ENCODE peak calls at places on chromosomes 6 and 20, in eight cellular contexts. One of them, this sample, is unnamed.

GRCh38 chr6:153059757-153060156 is 57.2 kb upstream of the MTRF1L start:
- DNase-seq in HCT116: no peak
- DNase-seq in transverse colon: no peak
- DNase-seq in heart left ventricle: no peak
- DNase-seq in cardiac muscle cell: no peak
- DNase-seq in psoas muscle: no peak
- DNase-seq in upper lobe of right lung: no peak
- DNase-seq in RWPE2: no peak
- DNase-seq in this sample: no peak

GRCh38 chr6:98325366-98325765 is 509.0 kb upstream of the POU3F2 start:
- DNase-seq in HCT116: no peak
- DNase-seq in transverse colon: no peak
- DNase-seq in heart left ventricle: no peak
- DNase-seq in cardiac muscle cell: no peak
- DNase-seq in psoas muscle: no peak
- DNase-seq in upper lobe of right lung: no peak
- DNase-seq in RWPE2: no peak
- DNase-seq in this sample: no peak

GRCh38 chr20:45017859-45018258 is 51.5 kb downstream of the STK4 start:
- DNase-seq in HCT116: no peak
- DNase-seq in transverse colon: no peak
- DNase-seq in heart left ventricle: no peak
- DNase-seq in cardiac muscle cell: peak; percentile 38
- DNase-seq in psoas muscle: no peak
- DNase-seq in upper lobe of right lung: no peak
- DNase-seq in RWPE2: no peak
- DNase-seq in this sample: no peak

GRCh38 chr6:32073066-32073465 is 34.9 kb downstream of the CYP21A2 start:
- DNase-seq in HCT116: no peak
- DNase-seq in transverse colon: no peak
- DNase-seq in heart left ventricle: no peak
- DNase-seq in cardiac muscle cell: no peak
- DNase-seq in psoas muscle: peak; percentile 5
- DNase-seq in upper lobe of right lung: no peak
- DNase-seq in RWPE2: no peak
- DNase-seq in this sample: no peak

GRCh38 chr6:36427781-36428345 is 14.8 kb downstream of the PXT1 start:
- DNase-seq in HCT116: no peak
- DNase-seq in transverse colon: no peak
- DNase-seq in heart left ventricle: no peak
- DNase-seq in cardiac muscle cell: peak; percentile 65
- DNase-seq in psoas muscle: no peak
- DNase-seq in upper lobe of right lung: no peak
- DNase-seq in RWPE2: no peak
- DNase-seq in this sample: no peak

GRCh38 chr6:163288915-163289314 is 125.6 kb upstream of the QKI start:
- DNase-seq in HCT116: no peak
- DNase-seq in transverse colon: no peak
- DNase-seq in heart left ventricle: peak; percentile 79
- DNase-seq in cardiac muscle cell: no peak
- DNase-seq in psoas muscle: no peak
- DNase-seq in upper lobe of right lung: no peak
- DNase-seq in RWPE2: no peak
- DNase-seq in this sample: no peak

GRCh38 chr6:54428437-54428836 is 120.2 kb downstream of the TINAG start:
- DNase-seq in HCT116: no peak
- DNase-seq in transverse colon: no peak
- DNase-seq in heart left ventricle: no peak
- DNase-seq in cardiac muscle cell: no peak
- DNase-seq in psoas muscle: no peak
- DNase-seq in upper lobe of right lung: no peak
- DNase-seq in RWPE2: no peak
- DNase-seq in this sample: no peak

GRCh38 chr6:169930799-169931198 is 179.4 kb downstream of the ERMARD start:
- DNase-seq in HCT116: no peak
- DNase-seq in transverse colon: no peak
- DNase-seq in heart left ventricle: no peak
- DNase-seq in cardiac muscle cell: no peak
- DNase-seq in psoas muscle: no peak
- DNase-seq in upper lobe of right lung: no peak
- DNase-seq in RWPE2: no peak
- DNase-seq in this sample: no peak

GRCh38 chr20:44911264-44911921 is 1.5 kb downstream of the PABPC1L start:
- DNase-seq in HCT116: peak; percentile 69
- DNase-seq in transverse colon: peak; percentile 52
- DNase-seq in heart left ventricle: no peak
- DNase-seq in cardiac muscle cell: peak; percentile 77
- DNase-seq in psoas muscle: no peak
- DNase-seq in upper lobe of right lung: peak; percentile 89
- DNase-seq in RWPE2: peak; percentile 90
- DNase-seq in this sample: peak; percentile 85

GRCh38 chr6:112877134-112878100 is 530.3 kb downstream of the RFPL4B start:
- DNase-seq in HCT116: no peak
- DNase-seq in transverse colon: no peak
- DNase-seq in heart left ventricle: no peak
- DNase-seq in cardiac muscle cell: peak; percentile 93
- DNase-seq in psoas muscle: no peak
- DNase-seq in upper lobe of right lung: no peak
- DNase-seq in RWPE2: no peak
- DNase-seq in this sample: no peak

GRCh38 chr6:2862712-2863174 is 21.1 kb upstream of the SERPINB1 start:
- DNase-seq in HCT116: no peak
- DNase-seq in transverse colon: no peak
- DNase-seq in heart left ventricle: no peak
- DNase-seq in cardiac muscle cell: no peak
- DNase-seq in psoas muscle: no peak
- DNase-seq in upper lobe of right lung: no peak
- DNase-seq in RWPE2: no peak
- DNase-seq in this sample: peak; percentile 14

GRCh38 chr6:159168536-159169192 is 536 bp upstream of the FNDC1 start:
- DNase-seq in HCT116: no peak
- DNase-seq in transverse colon: peak; percentile 24
- DNase-seq in heart left ventricle: peak; percentile 61
- DNase-seq in cardiac muscle cell: peak; percentile 64
- DNase-seq in psoas muscle: peak; percentile 60
- DNase-seq in upper lobe of right lung: no peak
- DNase-seq in RWPE2: no peak
- DNase-seq in this sample: peak; percentile 19

GRCh38 chr6:1389791-1390070 is 355 bp downstream of the FOXF2 start:
- DNase-seq in HCT116: no peak
- DNase-seq in transverse colon: no peak
- DNase-seq in heart left ventricle: no peak
- DNase-seq in cardiac muscle cell: no peak
- DNase-seq in psoas muscle: no peak
- DNase-seq in upper lobe of right lung: no peak
- DNase-seq in RWPE2: no peak
- DNase-seq in this sample: no peak

GRCh38 chr6:1388927-1389790 is at the start of gene FOXF2:
- DNase-seq in HCT116: no peak
- DNase-seq in transverse colon: no peak
- DNase-seq in heart left ventricle: no peak
- DNase-seq in cardiac muscle cell: peak; percentile 25
- DNase-seq in psoas muscle: peak; percentile 54
- DNase-seq in upper lobe of right lung: no peak
- DNase-seq in RWPE2: no peak
- DNase-seq in this sample: no peak

GRCh38 chr6:1386310-1386709 is 3.1 kb upstream of the FOXF2 start:
- DNase-seq in HCT116: no peak
- DNase-seq in transverse colon: no peak
- DNase-seq in heart left ventricle: no peak
- DNase-seq in cardiac muscle cell: no peak
- DNase-seq in psoas muscle: no peak
- DNase-seq in upper lobe of right lung: no peak
- DNase-seq in RWPE2: no peak
- DNase-seq in this sample: no peak

GRCh38 chr6:1388081-1388926 is 1.1 kb upstream of the FOXF2 start:
- DNase-seq in HCT116: no peak
- DNase-seq in transverse colon: no peak
- DNase-seq in heart left ventricle: no peak
- DNase-seq in cardiac muscle cell: no peak
- DNase-seq in psoas muscle: no peak
- DNase-seq in upper lobe of right lung: no peak
- DNase-seq in RWPE2: no peak
- DNase-seq in this sample: no peak

DNA sequence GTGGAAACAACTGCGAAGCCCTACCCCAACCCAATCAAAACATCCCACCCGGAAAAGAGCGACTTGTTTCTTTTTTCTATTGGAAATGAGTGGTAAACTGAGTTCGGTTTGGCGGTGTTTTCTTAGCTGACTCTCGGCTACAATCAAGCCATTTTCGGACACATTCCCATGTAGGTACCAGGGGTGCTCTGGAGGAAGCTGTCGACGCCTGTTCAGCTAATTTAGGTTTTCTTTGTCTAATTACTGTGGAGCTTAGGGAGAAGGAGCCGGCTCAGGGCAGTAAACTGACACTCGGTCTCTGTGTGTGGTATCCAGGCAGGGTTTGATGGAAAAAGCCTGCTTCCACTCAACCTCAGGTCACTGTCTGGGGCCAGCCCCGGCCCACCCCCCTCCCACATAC is 1.7 kb upstream of the FOXF2 start:
- DNase-seq in HCT116: no peak
- DNase-seq in transverse colon: no peak
- DNase-seq in heart left ventricle: no peak
- DNase-seq in cardiac muscle cell: no peak
- DNase-seq in psoas muscle: no peak
- DNase-seq in upper lobe of right lung: no peak
- DNase-seq in RWPE2: no peak
- DNase-seq in this sample: no peak
- H3K4me3 ChIP-seq in HCT116: no peak overlapping the region
- H3K4me3 ChIP-seq in transverse colon: no peak overlapping the region
- H3K4me3 ChIP-seq in heart left ventricle: no peak overlapping the region
- H3K4me3 ChIP-seq in cardiac muscle cell: no peak overlapping the region
- H3K4me3 ChIP-seq in psoas muscle: no peak overlapping the region
- H3K4me3 ChIP-seq in upper lobe of right lung: peak overlapping the region; percentile 40
- H3K4me3 ChIP-seq in RWPE2: no peak overlapping the region
- H3K4me3 ChIP-seq in this sample: no peak overlapping the region

GRCh38 chr6:92446052-92446451 is 973.3 kb downstream of the EPHA7 start:
- DNase-seq in HCT116: no peak
- DNase-seq in transverse colon: no peak
- DNase-seq in heart left ventricle: no peak
- DNase-seq in cardiac muscle cell: no peak
- DNase-seq in psoas muscle: no peak
- DNase-seq in upper lobe of right lung: no peak
- DNase-seq in RWPE2: no peak
- DNase-seq in this sample: no peak
- H3K27ac ChIP-seq in HCT116: no peak overlapping the region
- H3K27ac ChIP-seq in transverse colon: no peak overlapping the region
- H3K27ac ChIP-seq in heart left ventricle: no peak overlapping the region
- H3K27ac ChIP-seq in cardiac muscle cell: no peak overlapping the region
- H3K27ac ChIP-seq in psoas muscle: no peak overlapping the region
- H3K27ac ChIP-seq in upper lobe of right lung: no peak overlapping the region
- H3K27ac ChIP-seq in RWPE2: no peak overlapping the region
- H3K27ac ChIP-seq in this sample: no peak overlapping the region

GRCh38 chr6:45378324-45378926 is 691 bp upstream of the SUPT3H start:
- DNase-seq in HCT116: no peak
- DNase-seq in transverse colon: no peak
- DNase-seq in heart left ventricle: no peak
- DNase-seq in cardiac muscle cell: no peak
- DNase-seq in psoas muscle: peak; percentile 65
- DNase-seq in upper lobe of right lung: no peak
- DNase-seq in RWPE2: no peak
- DNase-seq in this sample: no peak

GRCh38 chr6:45377555-45378323 is at the start of gene SUPT3H:
- DNase-seq in HCT116: peak; percentile 83
- DNase-seq in transverse colon: peak; percentile 93
- DNase-seq in heart left ventricle: peak; percentile 94
- DNase-seq in cardiac muscle cell: peak; percentile 97
- DNase-seq in psoas muscle: peak; percentile 95
- DNase-seq in upper lobe of right lung: peak; percentile 97
- DNase-seq in RWPE2: peak; percentile 86
- DNase-seq in this sample: peak; percentile 90

GRCh38 chr6:45375449-45375848 is 2.3 kb downstream of the SUPT3H start:
- DNase-seq in HCT116: no peak
- DNase-seq in transverse colon: no peak
- DNase-seq in heart left ventricle: no peak
- DNase-seq in cardiac muscle cell: no peak
- DNase-seq in psoas muscle: no peak
- DNase-seq in upper lobe of right lung: no peak
- DNase-seq in RWPE2: no peak
- DNase-seq in this sample: no peak

GRCh38 chr6:45377041-45377554 is 636 bp downstream of the SUPT3H start:
- DNase-seq in HCT116: no peak
- DNase-seq in transverse colon: no peak
- DNase-seq in heart left ventricle: no peak
- DNase-seq in cardiac muscle cell: no peak
- DNase-seq in psoas muscle: no peak
- DNase-seq in upper lobe of right lung: no peak
- DNase-seq in RWPE2: peak; percentile 61
- DNase-seq in this sample: peak; percentile 78

DNA sequence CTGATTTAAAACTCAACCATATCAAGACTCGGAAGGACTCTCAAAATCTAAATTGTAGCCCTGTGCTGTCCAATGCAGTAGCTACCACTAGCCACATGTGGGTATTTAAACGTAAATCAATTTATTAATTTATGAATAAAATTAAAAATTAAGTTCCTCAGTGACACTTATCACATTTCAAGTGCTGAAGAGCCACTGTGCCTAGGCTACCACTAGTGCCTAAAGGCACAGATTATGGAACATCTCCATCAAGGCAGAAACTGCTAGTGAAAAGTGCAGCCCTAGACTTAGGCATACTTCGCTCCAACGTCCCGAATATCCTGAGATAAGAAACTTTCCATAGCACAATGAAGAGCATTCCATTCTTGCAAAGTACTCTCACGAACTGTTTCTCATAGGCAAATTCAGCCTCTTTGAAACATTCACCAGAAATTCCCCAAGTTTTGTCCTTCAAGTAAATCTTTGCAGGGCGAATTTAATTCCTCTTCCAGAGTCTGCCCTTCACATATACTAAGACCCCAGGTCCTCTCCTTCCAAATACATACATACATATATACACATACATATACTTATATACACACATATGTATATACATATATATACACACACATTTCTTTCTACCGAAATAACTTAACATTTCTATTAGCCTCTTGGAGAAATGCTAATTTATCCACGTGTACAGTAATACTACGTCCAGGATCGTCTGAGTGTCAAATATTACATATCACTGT is 1.3 kb downstream of the SUPT3H start:
- DNase-seq in HCT116: no peak
- DNase-seq in transverse colon: no peak
- DNase-seq in heart left ventricle: no peak
- DNase-seq in cardiac muscle cell: peak; percentile 71
- DNase-seq in psoas muscle: no peak
- DNase-seq in upper lobe of right lung: no peak
- DNase-seq in RWPE2: no peak
- DNase-seq in this sample: no peak
- H3K4me3 ChIP-seq in HCT116: peak overlapping the region; percentile 68
- H3K4me3 ChIP-seq in transverse colon: no peak overlapping the region
- H3K4me3 ChIP-seq in heart left ventricle: peak overlapping the region; percentile 85
- H3K4me3 ChIP-seq in cardiac muscle cell: peak overlapping the region; percentile 74
- H3K4me3 ChIP-seq in psoas muscle: peak overlapping the region; percentile 84
- H3K4me3 ChIP-seq in upper lobe of right lung: peak overlapping the region; percentile 82
- H3K4me3 ChIP-seq in RWPE2: peak overlapping the region; percentile 76
- H3K4me3 ChIP-seq in this sample: peak overlapping the region; percentile 68

DNA sequence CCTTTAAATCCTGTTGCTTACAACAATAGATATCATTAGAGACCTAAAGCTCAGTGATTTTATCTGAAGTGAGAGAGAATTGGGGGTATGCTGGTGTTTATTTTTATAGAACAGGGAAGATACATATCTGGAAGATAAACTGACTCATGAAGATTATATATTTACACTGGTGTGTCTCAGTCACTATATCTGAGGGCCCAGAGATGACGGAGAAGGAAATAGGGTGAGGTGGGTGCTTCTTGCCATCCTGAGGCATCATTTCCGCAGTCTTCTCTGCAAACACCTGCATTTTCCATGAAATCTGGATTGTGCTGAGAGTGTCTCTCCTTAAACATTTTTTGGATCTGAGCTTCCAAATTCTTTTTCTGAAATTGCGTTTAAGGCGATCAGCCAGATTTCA is 5.9 kb upstream of the PLCB1 start:
- DNase-seq in HCT116: no peak
- DNase-seq in transverse colon: no peak
- DNase-seq in heart left ventricle: no peak
- DNase-seq in cardiac muscle cell: no peak
- DNase-seq in psoas muscle: no peak
- DNase-seq in upper lobe of right lung: no peak
- DNase-seq in RWPE2: no peak
- DNase-seq in this sample: no peak
- H3K27ac ChIP-seq in HCT116: no peak overlapping the region
- H3K27ac ChIP-seq in transverse colon: no peak overlapping the region
- H3K27ac ChIP-seq in heart left ventricle: no peak overlapping the region
- H3K27ac ChIP-seq in cardiac muscle cell: no peak overlapping the region
- H3K27ac ChIP-seq in psoas muscle: no peak overlapping the region
- H3K27ac ChIP-seq in upper lobe of right lung: no peak overlapping the region
- H3K27ac ChIP-seq in RWPE2: no peak overlapping the region
- H3K27ac ChIP-seq in this sample: no peak overlapping the region